ENCODE peak calls at places on chromosome 14, in four cellular contexts. G, S, T and U are unnamed samples.

GRCh38 chr14:24298892-24299254 is 707 bp downstream of the DHRS1 start:
- DNase-seq in G (no peak), S (peak; percentile 41), T (no peak), U (no peak)

GRCh38 chr14:68656452-68656851 is 136.4 kb downstream of the ZFP36L1 start:
- DNase-seq in G (no peak), S (no peak), T (no peak), U (no peak)

GRCh38 chr14:71166434-71166833 is 259.2 kb downstream of the PCNX1 start:
- DNase-seq in G (peak; percentile 39), S (no peak), T (no peak), U (peak; percentile 70)

GRCh38 chr14:55915464-55915863 is 202.7 kb upstream of the PELI2 start:
- DNase-seq in G (no peak), S (no peak), T (no peak), U (no peak)

GRCh38 chr14:104821971-104822608 is 21.2 kb downstream of the ZBTB42 start:
- DNase-seq in G (peak; percentile 9), S (peak; percentile 0), T (no peak), U (no peak)

GRCh38 chr14:94158239-94158888 is 15.8 kb upstream of the PPP4R4 start:
- DNase-seq in G (no peak), S (no peak), T (no peak), U (no peak)

GRCh38 chr14:94027566-94028449 is 1.7 kb downstream of the OTUB2 start:
- DNase-seq in G (no peak), S (no peak), T (no peak), U (no peak)

GRCh38 chr14:88208858-88209257 is 114.2 kb downstream of the KCNK10 start:
- DNase-seq in G (no peak), S (no peak), T (no peak), U (no peak)

GRCh38 chr14:24411468-24412454 is 13.0 kb downstream of the NYNRIN start:
- DNase-seq in G (peak; percentile 56), S (peak; percentile 52), T (no peak), U (peak; percentile 77)

GRCh38 chr14:82113007-82113406 is 579.4 kb upstream of the SEL1L start:
- DNase-seq in G (no peak), S (no peak), T (no peak), U (no peak)

GRCh38 chr14:56243110-56243509 is 124.9 kb downstream of the PELI2 start:
- DNase-seq in G (no peak), S (no peak), T (no peak), U (no peak)

GRCh38 chr14:84375235-84375634 is 1154.7 kb upstream of the FLRT2 start:
- DNase-seq in G (no peak), S (no peak), T (no peak), U (no peak)

GRCh38 chr14:61380984-61381383 is 59.6 kb downstream of the PRKCH start:
- DNase-seq in G (peak; percentile 18), S (no peak), T (no peak), U (no peak)

GRCh38 chr14:102506599-102506871 is 3.0 kb downstream of the ANKRD9 start:
- DNase-seq in G (no peak), S (no peak), T (no peak), U (no peak)

DNA sequence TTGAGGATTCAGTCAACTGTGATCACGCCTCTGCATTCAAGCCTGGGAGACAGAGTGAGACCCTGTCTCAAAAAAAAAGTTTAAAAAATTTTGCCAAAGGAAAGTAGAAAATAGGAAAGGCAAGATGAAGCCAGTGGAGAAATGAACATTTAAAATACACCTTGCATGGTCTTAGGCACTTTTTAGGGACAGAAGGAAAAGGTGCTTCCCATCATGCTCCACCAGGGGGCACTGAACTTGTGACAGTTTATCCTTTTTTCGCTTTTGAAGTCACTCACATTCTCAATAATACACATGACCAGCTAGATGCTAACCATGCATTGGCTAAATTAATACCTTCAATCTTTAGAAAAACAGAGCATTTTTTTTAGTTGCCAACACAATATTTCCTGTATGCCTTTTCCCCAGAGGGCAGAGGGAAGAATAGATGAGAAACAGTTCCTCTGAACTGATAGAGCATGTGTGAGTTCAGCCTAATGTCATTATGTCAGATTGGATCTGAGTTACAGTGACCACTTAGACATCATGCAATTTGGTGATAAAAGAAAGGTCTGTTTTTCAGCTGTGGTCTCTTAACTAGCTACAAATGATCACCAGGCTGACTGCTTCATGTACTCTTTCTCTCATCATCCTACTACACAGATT is 221.8 kb upstream of the SSTR1 start:
- DNase-seq in G (peak; percentile 59), S (peak; percentile 7), T (no peak), U (peak; percentile 2)
- TF ChIP-seq USF1 in G (no peak), S (no peak), T (no peak), U (no peak)

GRCh38 chr14:59997496-59997895 is 77.6 kb downstream of the LRRC9 start:
- DNase-seq in G (no peak), S (no peak), T (no peak), U (no peak)
- TF ChIP-seq USF1 in G (no peak), S (no peak), T (no peak), U (no peak)

GRCh38 chr14:99430491-99430890 is 50.2 kb downstream of the SETD3 start:
- DNase-seq in G (peak; percentile 69), S (peak; percentile 31), T (no peak), U (no peak)
- TF ChIP-seq USF1 in G (peak; percentile 44), S (no peak), T (no peak), U (no peak)

DNA sequence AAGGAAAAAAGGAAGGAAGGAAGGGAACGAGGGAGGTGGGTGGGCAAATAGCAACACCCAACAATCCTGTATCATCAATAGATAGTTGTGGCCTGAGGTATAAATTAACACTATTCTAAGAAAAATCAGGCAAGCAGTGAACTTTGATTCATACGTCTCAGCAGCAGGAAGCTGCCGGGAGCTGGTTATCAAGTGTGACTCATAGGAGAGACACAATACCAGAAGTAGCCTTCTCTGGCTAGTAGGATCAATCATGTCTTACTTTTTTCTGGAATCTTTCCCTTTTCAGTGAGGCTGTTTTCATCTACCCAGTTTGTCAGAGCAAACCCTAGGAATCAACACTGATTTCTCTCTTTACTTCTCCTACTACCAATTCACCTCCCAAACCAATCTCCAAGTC is 780.5 kb downstream of the NRXN3 start:
- DNase-seq in G (no peak), S (no peak), T (no peak), U (no peak)
- TF ChIP-seq USF1 in G (no peak), S (no peak), T (no peak), U (no peak)

DNA sequence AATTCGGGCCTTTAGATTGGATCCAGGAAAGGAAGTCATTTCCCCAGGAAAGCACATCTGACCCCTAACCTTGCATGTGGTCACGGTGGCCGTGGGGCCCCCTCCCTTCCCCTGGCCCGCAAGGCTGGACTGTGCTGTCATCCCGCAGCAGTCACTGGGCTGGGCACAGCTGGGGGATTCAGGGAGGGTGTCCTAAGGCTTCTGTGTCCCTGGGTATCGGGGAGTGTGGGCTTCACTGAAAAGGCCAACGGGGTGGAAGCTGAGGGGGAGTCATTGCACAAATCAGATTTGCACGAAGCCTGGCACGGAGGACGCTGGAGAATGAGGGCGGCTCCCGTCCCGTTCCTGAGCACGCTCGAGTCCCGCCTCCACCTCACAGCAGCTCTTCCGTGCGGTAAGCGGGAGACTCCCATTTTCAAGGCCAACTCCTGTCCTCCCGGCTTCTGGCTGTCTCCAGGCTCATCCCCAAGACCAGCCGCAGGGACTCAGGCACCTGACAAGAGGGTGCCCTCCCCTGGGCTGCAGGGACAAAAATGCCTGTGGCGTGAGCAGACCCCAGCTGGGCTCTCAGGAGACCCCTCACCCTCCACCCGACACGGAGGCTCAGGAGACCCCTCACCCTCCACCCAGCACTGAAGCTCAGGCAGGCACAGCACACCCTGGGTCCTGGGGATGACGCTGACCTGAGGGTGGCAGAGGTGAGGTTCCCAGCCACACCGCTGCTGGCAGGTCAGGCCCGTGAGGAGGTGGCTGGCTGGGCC is 9.5 kb downstream of the XRCC3 start:
- DNase-seq in G (no peak), S (no peak), T (no peak), U (no peak)
- TF ChIP-seq USF1 in G (no peak), S (no peak), T (no peak), U (no peak)

DNA sequence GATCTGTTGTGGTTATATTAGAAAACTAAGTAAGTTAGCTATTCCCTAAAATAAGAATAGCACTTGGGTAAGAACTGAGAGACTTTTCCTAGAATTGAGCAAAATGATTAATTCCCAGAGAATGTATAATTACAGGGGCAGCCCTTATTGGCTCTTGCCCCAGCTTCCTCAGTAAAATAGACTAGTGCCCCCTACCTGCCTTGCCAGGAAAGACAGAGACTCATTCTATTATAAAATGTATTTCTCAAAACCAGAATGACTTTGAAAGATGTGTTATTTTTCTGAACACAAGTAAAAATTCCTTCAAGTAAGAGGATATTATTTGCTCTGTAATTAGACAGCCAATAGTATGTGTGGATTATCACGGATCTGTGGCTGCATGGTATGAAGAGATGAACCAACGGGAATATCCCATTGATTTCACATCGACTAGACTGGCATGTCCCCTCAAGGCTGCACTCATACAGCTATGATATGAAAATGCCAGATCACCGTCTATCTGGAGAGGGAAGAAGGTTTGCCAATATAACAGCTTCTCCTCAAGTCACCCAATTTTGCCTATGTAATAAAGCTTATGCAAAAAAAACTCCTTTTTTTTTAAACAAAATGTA is 7.4 kb upstream of the GLRX5 start:
- DNase-seq in G (no peak), S (no peak), T (no peak), U (peak; percentile 59)
- TF ChIP-seq USF1 in G (no peak), S (no peak), T (no peak), U (no peak)